ENCODE peak calls at places on chromosomes 12 and 14, in seven cellular contexts. Z, K, Y, Q, N, I and R are unnamed samples.

GRCh38 chr14:68762944-68763831 is 29.7 kb downstream of the ZFP36L1 start:
- DNase-seq in I (peak), Y (peak), N (no peak), K (no peak), Z (peak), Q (peak), R (no peak)

GRCh38 chr12:85865905-85866304 is 8.2 kb upstream of the NTS start:
- DNase-seq in N (no peak), Y (no peak), K (no peak), I (no peak), Q (no peak), Z (no peak), R (no peak)

GRCh38 chr14:68650403-68650994 is 142.4 kb downstream of the ZFP36L1 start:
- DNase-seq in Y (no peak), K (no peak), N (no peak), I (no peak), Z (peak), Q (no peak), R (no peak)

GRCh38 chr12:92928431-92928961 is 599 bp downstream of the EEA1 start:
- DNase-seq in Q (peak), N (no peak), Z (peak), Y (no peak), K (no peak), I (peak), R (peak)

GRCh38 chr14:95061317-95062093 is 95.8 kb downstream of the DICER1 start:
- DNase-seq in I (no peak), N (no peak), Q (no peak), Y (peak), K (no peak), Z (no peak), R (no peak)

GRCh38 chr14:97180304-97181200 is 383.4 kb downstream of the VRK1 start:
- DNase-seq in I (peak), N (no peak), Z (no peak), K (peak), Y (no peak), Q (no peak), R (no peak)

GRCh38 chr14:61677469-61677868 is 17.8 kb upstream of the HIF1A start:
- DNase-seq in N (no peak), K (no peak), Q (no peak), Y (no peak), Z (no peak), I (no peak), R (no peak)

GRCh38 chr14:100955201-100955600 is 51.7 kb upstream of the RTL1 start:
- DNase-seq in Z (no peak), K (no peak), Q (no peak), Y (peak), N (no peak), I (no peak), R (no peak)

GRCh38 chr12:106585862-106586534 is 3.2 kb downstream of the RFX4 start:
- DNase-seq in Y (no peak), N (no peak), I (no peak), Z (no peak), Q (no peak), K (no peak), R (no peak)

GRCh38 chr12:7460375-7461259 is 16.7 kb upstream of the CD163L1 start:
- DNase-seq in Q (no peak), K (peak), Y (peak), I (no peak), Z (no peak), N (no peak), R (peak)

GRCh38 chr12:33825442-33825841 is 196.9 kb upstream of the ALG10 start:
- DNase-seq in Q (no peak), I (no peak), N (no peak), K (no peak), Z (no peak), Y (no peak), R (no peak)

GRCh38 chr12:24780969-24781368 is 167.9 kb downstream of the BCAT1 start:
- DNase-seq in Y (peak), N (no peak), Q (no peak), I (no peak), Z (no peak), K (no peak), R (no peak)

GRCh38 chr14:28375295-28375694 is 391.3 kb upstream of the FOXG1 start:
- DNase-seq in Z (no peak), Y (no peak), I (peak), Q (no peak), N (no peak), K (no peak), R (no peak)

GRCh38 chr12:45219621-45220020 is 3.7 kb downstream of the ANO6 start:
- DNase-seq in Y (no peak), Q (no peak), K (no peak), N (no peak), Z (peak), I (no peak), R (no peak)

GRCh38 chr12:10661338-10661737 is 12.5 kb downstream of the STYK1 start:
- DNase-seq in K (no peak), N (no peak), Z (no peak), Q (no peak), I (no peak), Y (peak), R (no peak)

GRCh38 chr14:54207476-54207875 is 189.3 kb upstream of the CDKN3 start:
- DNase-seq in Q (no peak), Y (no peak), N (no peak), K (no peak), Z (no peak), I (no peak), R (no peak)

GRCh38 chr12:29831173-29831572 is 47.4 kb upstream of the TMTC1 start:
- DNase-seq in K (no peak), N (no peak), Y (no peak), I (no peak), Z (no peak), Q (no peak), R (no peak)

GRCh38 chr12:52358575-52359350 is 8.5 kb downstream of the KRT85 start:
- DNase-seq in K (no peak), Z (peak), Y (no peak), N (peak), Q (peak), I (no peak), R (no peak)

GRCh38 chr14:65098586-65098985 is 3.7 kb downstream of the MAX start:
- DNase-seq in I (no peak), N (peak), K (no peak), Z (no peak), Q (no peak), Y (peak), R (no peak)

GRCh38 chr12:102478416-102479098 is 1.8 kb downstream of the IGF1 start:
- DNase-seq in N (peak), Z (no peak), I (no peak), Q (no peak), Y (no peak), K (no peak), R (no peak)

GRCh38 chr14:66015046-66015780 is 471.0 kb upstream of the CCDC196 start:
- DNase-seq in N (no peak), Q (no peak), Y (no peak), Z (no peak), I (no peak), K (no peak), R (no peak)

GRCh38 chr12:14795028-14795448 is 8.2 kb downstream of the WBP11 start:
- DNase-seq in Z (no peak), I (no peak), N (no peak), K (no peak), Q (no peak), Y (peak), R (no peak)

GRCh38 chr12:102527256-102527720 is 46.9 kb upstream of the IGF1 start:
- DNase-seq in Z (no peak), Y (peak), I (no peak), N (no peak), K (no peak), Q (no peak), R (no peak)

GRCh38 chr14:58294201-58294600 is 4.2 kb upstream of the ARID4A start:
- DNase-seq in K (no peak), N (no peak), Z (no peak), Y (no peak), Q (no peak), I (no peak), R (no peak)

GRCh38 chr12:6752181-6752930 is 585 bp downstream of the MLF2 start:
- DNase-seq in Q (no peak), Z (peak), Y (peak), K (no peak), I (peak), N (no peak), R (peak)

GRCh38 chr12:68958337-68958736 is 25.4 kb upstream of the CPM start:
- DNase-seq in Q (no peak), Z (no peak), N (peak), K (no peak), I (no peak), Y (no peak), R (no peak)

GRCh38 chr14:24734917-24735500 is 101.0 kb upstream of the GZMB start:
- DNase-seq in Z (no peak), N (no peak), Q (no peak), I (peak), K (peak), Y (peak), R (peak)

GRCh38 chr14:50060871-50061663 is 55.3 kb downstream of the VCPKMT start:
- DNase-seq in Y (peak), Z (no peak), I (peak), K (no peak), Q (peak), N (no peak), R (peak)

GRCh38 chr14:78278464-78278863 is 108.3 kb downstream of the NRXN3 start:
- DNase-seq in K (no peak), Y (no peak), Q (no peak), I (no peak), Z (no peak), N (no peak), R (no peak)

GRCh38 chr14:69077841-69078240 is 75.1 kb downstream of the DCAF5 start:
- DNase-seq in I (no peak), K (no peak), Z (no peak), Y (peak), N (no peak), Q (no peak), R (no peak)

GRCh38 chr14:88870777-88871176 is 46.3 kb downstream of the TTC8 start:
- DNase-seq in Q (no peak), Y (no peak), K (no peak), I (no peak), Z (no peak), N (no peak), R (no peak)

GRCh38 chr12:57216014-57216891 is at the start of gene NXPH4:
- DNase-seq in Q (peak), Z (no peak), I (no peak), K (no peak), N (no peak), Y (no peak), R (no peak)

GRCh38 chr12:27048822-27049752 is 26.7 kb downstream of the MED21 start:
- DNase-seq in N (no peak), K (no peak), Q (no peak), Y (peak), I (no peak), Z (no peak), R (no peak)

GRCh38 chr14:83419420-83419819 is 1885.8 kb upstream of the SEL1L start:
- DNase-seq in Z (no peak), N (no peak), Q (no peak), I (no peak), Y (no peak), K (no peak), R (no peak)

GRCh38 chr12:131369094-131369845 is 341.6 kb upstream of the SFSWAP start:
- DNase-seq in Z (peak), I (no peak), N (no peak), Y (no peak), Q (no peak), K (no peak), R (no peak)

GRCh38 chr12:131370791-131371579 is 339.9 kb upstream of the SFSWAP start:
- DNase-seq in K (no peak), Q (peak), Z (no peak), Y (no peak), N (no peak), I (no peak), R (peak)

GRCh38 chr12:131371580-131372475 is 339.1 kb upstream of the SFSWAP start:
- DNase-seq in Q (peak), I (no peak), K (no peak), N (no peak), Z (no peak), Y (no peak), R (no peak)

GRCh38 chr12:131368073-131369071 is 342.5 kb upstream of the SFSWAP start:
- DNase-seq in K (no peak), Z (peak), Q (peak), I (no peak), N (no peak), Y (no peak), R (peak)

GRCh38 chr12:131370321-131370720 is 340.6 kb upstream of the SFSWAP start:
- DNase-seq in Z (peak), I (no peak), K (no peak), Q (no peak), Y (no peak), N (no peak), R (no peak)
- TF ChIP-seq CTCF in Z (no peak), I (no peak), K (no peak), Q (no peak), Y (no peak), N (no peak), R (no peak)

DNA sequence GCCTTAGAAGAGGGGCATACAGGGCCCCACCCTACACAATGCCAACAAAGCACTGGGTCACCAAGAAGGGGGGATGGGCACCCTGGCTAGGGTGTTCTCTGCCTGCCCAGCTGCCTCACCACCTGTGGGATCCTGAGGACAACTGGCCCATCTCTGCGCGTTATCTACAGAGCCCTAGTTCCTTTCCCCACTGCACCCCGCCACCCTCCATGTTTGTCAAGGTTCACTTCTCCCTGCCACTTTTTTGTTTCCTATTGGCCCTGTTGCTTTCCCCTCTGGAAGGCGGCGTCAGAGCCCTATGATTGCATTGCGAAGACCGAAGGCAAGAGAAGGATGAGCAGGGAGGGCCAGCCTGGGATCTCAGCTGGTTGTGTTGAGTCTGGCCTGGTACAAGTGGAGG is 1.6 kb downstream of the SLC48A1 start:
- DNase-seq in I (no peak), K (no peak), Z (no peak), N (no peak), Y (no peak), Q (no peak), R (no peak)
- H3K4me3 ChIP-seq in I (no peak), K (no peak), Z (no peak), N (no peak), Y (no peak), Q (no peak), R (no peak)

GRCh38 chr12:75479963-75480461 is 543 bp upstream of the GLIPR1 start:
- DNase-seq in Z (no peak), N (no peak), I (no peak), Q (no peak), K (no peak), Y (peak), R (no peak)

GRCh38 chr12:75478395-75478794 is 2.2 kb upstream of the GLIPR1 start:
- DNase-seq in Y (peak), Z (no peak), I (no peak), N (peak), Q (no peak), K (no peak), R (no peak)

GRCh38 chr12:75481013-75481705 is 604 bp downstream of the GLIPR1 start:
- DNase-seq in Q (no peak), N (no peak), Y (no peak), I (no peak), Z (no peak), K (no peak), R (no peak)

GRCh38 chr12:75481774-75482173 is 1.2 kb downstream of the GLIPR1 start:
- DNase-seq in Z (no peak), I (no peak), N (no peak), Q (no peak), Y (peak), K (no peak), R (no peak)

GRCh38 chr12:75480469-75480949 is at the start of gene GLIPR1:
- DNase-seq in Q (peak), I (peak), N (peak), Y (peak), K (no peak), Z (peak), R (peak)
- TF ChIP-seq POLR2A in Q (no peak), I (peak), N (peak), Y (peak), K (no peak), Z (peak), R (no peak)

GRCh38 chr14:102805454-102805891 is 28.2 kb downstream of the TRAF3 start:
- DNase-seq in Y (peak), N (no peak), Q (no peak), I (no peak), Z (no peak), K (peak), R (no peak)

GRCh38 chr14:102803139-102803538 is 25.9 kb downstream of the TRAF3 start:
- DNase-seq in Q (no peak), I (no peak), N (no peak), Z (no peak), Y (no peak), K (no peak), R (no peak)

GRCh38 chr14:102806447-102806846 is 29.2 kb downstream of the TRAF3 start:
- DNase-seq in N (no peak), I (no peak), Q (no peak), Z (no peak), K (no peak), Y (no peak), R (no peak)

GRCh38 chr14:102804858-102805257 is 27.6 kb downstream of the TRAF3 start:
- DNase-seq in Q (no peak), I (no peak), Z (no peak), N (no peak), K (no peak), Y (no peak), R (no peak)

DNA sequence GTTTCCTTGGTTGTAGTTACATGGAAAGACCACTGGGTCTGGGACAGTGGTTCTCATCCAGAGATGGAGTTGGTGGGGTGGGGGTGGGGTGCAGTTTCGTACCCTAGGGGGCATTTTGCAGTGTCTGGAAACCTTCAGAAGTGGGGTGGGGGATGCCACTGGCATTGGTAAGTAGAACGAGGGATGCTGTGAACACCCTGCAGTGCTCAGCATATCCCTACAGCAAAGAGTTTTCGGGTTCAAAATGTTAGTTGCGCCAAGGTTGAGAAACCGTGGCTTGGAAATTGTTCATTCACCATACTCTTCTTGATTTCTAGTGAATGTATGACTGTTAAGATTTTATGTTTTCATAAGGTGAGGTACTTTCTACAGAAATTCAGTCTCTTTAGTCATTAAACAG is 28.7 kb downstream of the TRAF3 start:
- DNase-seq in K (no peak), N (no peak), I (no peak), Z (no peak), Y (no peak), Q (no peak), R (no peak)
- TF ChIP-seq CTCF in K (peak), N (peak), I (no peak), Z (no peak), Y (no peak), Q (no peak), R (no peak)